ENCODE peak calls at places on chromosomes 7 and 10, in seven cellular contexts. Y, W, L, D, N, M and A are unnamed samples.

GRCh38 chr10:47146571-47146970 is 153.4 kb upstream of the GDF10 start:
- DNase-seq in Y (no peak), M (no peak), W (no peak), N (peak), L (no peak), D (no peak), A (no peak)

GRCh38 chr10:43204394-43204942 is 62.4 kb downstream of the RASGEF1A start:
- DNase-seq in D (no peak), M (peak), Y (peak), L (no peak), N (no peak), W (peak), A (peak)

GRCh38 chr7:137592232-137592896 is 248.8 kb upstream of the PTN start:
- DNase-seq in M (peak), W (peak), Y (peak), L (peak), D (peak), N (peak), A (peak)

GRCh38 chr7:157612664-157613561 is 276.1 kb downstream of the DNAJB6 start:
- DNase-seq in D (peak), W (peak), Y (peak), N (no peak), L (no peak), M (no peak), A (no peak)

GRCh38 chr7:343227-343822 is 53.4 kb downstream of the FOXL3 start:
- DNase-seq in W (no peak), M (no peak), Y (no peak), L (no peak), D (no peak), N (no peak), A (no peak)

GRCh38 chr10:107546239-107546638 is 381.7 kb upstream of the SORCS1 start:
- DNase-seq in D (no peak), W (no peak), N (no peak), L (peak), Y (no peak), M (no peak), A (no peak)

GRCh38 chr7:131076032-131076431 is 251.6 kb upstream of the MKLN1 start:
- DNase-seq in N (no peak), M (no peak), D (no peak), L (peak), W (no peak), Y (no peak), A (no peak)

GRCh38 chr7:75687246-75688088 is 51.3 kb downstream of the HIP1 start:
- DNase-seq in N (no peak), L (no peak), Y (no peak), M (no peak), W (no peak), D (no peak), A (no peak)

GRCh38 chr10:126058507-126058906 is 162.1 kb downstream of the FANK1 start:
- DNase-seq in W (no peak), N (no peak), D (no peak), L (no peak), Y (no peak), M (no peak), A (no peak)

GRCh38 chr7:34844401-34844800 is 186.4 kb downstream of the NPSR1 start:
- DNase-seq in D (no peak), L (no peak), N (no peak), W (no peak), M (no peak), Y (no peak), A (no peak)

GRCh38 chr7:41691286-41691966 is 11.5 kb downstream of the INHBA start:
- DNase-seq in L (peak), Y (no peak), M (no peak), N (no peak), D (no peak), W (no peak), A (peak)

GRCh38 chr10:71638577-71639411 is 80.8 kb downstream of the C10orf105 start:
- DNase-seq in N (no peak), W (peak), Y (no peak), L (no peak), M (no peak), D (peak), A (peak)

GRCh38 chr10:43046288-43046991 is 30.4 kb upstream of the RET start:
- DNase-seq in D (peak), W (peak), M (peak), L (no peak), N (no peak), Y (no peak), A (peak)

GRCh38 chr10:4214912-4215311 is 429.9 kb upstream of the KLF6 start:
- DNase-seq in L (no peak), N (no peak), Y (no peak), W (no peak), D (no peak), M (no peak), A (no peak)

GRCh38 chr7:24797270-24797669 is 40.0 kb upstream of the GSDME start:
- DNase-seq in W (no peak), L (no peak), N (no peak), Y (no peak), M (no peak), D (no peak), A (no peak)

GRCh38 chr10:91493313-91493712 is 83.2 kb downstream of the HECTD2 start:
- DNase-seq in D (no peak), Y (no peak), N (no peak), W (no peak), L (peak), M (no peak), A (no peak)
- TF ChIP-seq CTCF in D (peak), Y (peak), N (no peak), W (peak), L (peak), M (peak), A (peak)

GRCh38 chr7:123687727-123688126 is 32.1 kb downstream of the LMOD2 start:
- DNase-seq in Y (no peak), W (no peak), D (no peak), L (no peak), M (no peak), N (no peak), A (no peak)

GRCh38 chr7:123682690-123683089 is 27.0 kb downstream of the LMOD2 start:
- DNase-seq in M (no peak), W (no peak), Y (no peak), D (no peak), N (no peak), L (peak), A (no peak)

GRCh38 chr7:123690550-123690949 is 34.9 kb downstream of the LMOD2 start:
- DNase-seq in W (no peak), Y (no peak), L (no peak), N (no peak), D (no peak), M (no peak), A (no peak)

GRCh38 chr7:123689250-123689649 is 33.6 kb downstream of the LMOD2 start:
- DNase-seq in W (no peak), Y (no peak), L (no peak), D (no peak), M (no peak), N (no peak), A (no peak)

GRCh38 chr7:123687161-123687560 is 31.5 kb downstream of the LMOD2 start:
- DNase-seq in L (no peak), Y (no peak), D (no peak), N (no peak), M (no peak), W (no peak), A (no peak)
- TF ChIP-seq POLR2A in L (no peak), Y (no peak), D (no peak), N (no peak), M (no peak), W (no peak), A (no peak)

DNA sequence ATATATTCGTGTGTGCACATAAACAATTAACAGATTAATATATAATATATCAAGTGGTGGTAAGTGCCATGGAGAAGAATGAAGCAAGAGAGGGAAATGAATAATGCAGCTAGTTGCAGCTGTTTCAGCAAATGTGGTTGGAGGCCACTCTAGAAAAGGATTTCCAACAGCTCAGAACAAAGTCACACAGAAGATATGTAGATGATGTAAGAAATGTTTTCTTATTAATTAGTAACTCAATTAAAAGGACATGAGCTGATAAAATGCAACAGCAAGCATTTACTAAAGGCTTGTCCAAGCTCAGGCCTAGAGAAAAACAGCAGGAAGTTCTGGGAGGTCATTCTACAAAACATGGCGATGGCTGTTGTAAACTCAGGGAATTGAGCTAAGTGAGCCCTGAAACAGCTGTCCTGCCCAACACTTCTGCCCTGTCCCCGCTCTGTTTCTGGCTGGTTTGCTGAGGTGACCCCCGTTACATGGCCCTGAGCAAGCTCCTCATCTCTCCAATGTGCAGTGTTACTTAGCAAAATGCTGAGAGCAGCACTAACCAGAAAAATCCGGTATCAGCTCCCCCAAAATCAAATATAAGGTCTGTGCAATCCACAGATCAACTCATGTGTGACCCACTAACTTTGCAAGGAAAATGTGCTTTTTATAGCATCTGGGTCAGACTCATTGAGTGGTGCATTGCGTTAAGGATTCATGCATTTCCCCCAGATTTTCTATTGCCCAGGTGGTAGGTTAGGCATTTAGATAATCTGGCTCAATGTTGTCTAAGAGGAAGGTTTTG is 23.5 kb upstream of the C10orf67 start:
- DNase-seq in L (no peak), N (no peak), Y (no peak), D (no peak), W (no peak), M (no peak), A (no peak)
- H3K4me3 ChIP-seq in L (no peak), N (no peak), Y (no peak), D (no peak), W (no peak), M (no peak), A (no peak)

DNA sequence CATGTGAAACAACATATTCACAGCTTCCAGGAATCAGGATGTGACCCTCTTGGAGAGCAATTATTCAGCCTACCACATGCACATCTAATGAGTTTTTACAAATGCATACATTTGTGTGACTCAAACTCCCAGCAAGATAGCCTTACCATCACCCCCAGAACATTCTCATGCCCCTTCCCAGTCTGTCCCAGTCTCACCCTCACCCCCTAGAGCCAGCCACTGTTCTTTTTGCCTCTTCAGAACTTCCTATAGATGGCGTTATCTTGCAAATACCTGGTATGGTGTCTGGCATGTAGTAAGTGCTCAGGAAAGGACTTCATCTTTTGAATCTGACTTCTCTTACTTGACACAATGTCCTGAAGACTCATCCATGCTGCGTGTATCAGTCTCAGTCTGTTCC is 23.9 kb upstream of the AOC1 start:
- DNase-seq in M (no peak), Y (no peak), D (no peak), N (no peak), L (no peak), W (no peak), A (no peak)
- TF ChIP-seq CTCF in M (no peak), Y (no peak), D (no peak), N (no peak), L (no peak), W (no peak), A (no peak)

DNA sequence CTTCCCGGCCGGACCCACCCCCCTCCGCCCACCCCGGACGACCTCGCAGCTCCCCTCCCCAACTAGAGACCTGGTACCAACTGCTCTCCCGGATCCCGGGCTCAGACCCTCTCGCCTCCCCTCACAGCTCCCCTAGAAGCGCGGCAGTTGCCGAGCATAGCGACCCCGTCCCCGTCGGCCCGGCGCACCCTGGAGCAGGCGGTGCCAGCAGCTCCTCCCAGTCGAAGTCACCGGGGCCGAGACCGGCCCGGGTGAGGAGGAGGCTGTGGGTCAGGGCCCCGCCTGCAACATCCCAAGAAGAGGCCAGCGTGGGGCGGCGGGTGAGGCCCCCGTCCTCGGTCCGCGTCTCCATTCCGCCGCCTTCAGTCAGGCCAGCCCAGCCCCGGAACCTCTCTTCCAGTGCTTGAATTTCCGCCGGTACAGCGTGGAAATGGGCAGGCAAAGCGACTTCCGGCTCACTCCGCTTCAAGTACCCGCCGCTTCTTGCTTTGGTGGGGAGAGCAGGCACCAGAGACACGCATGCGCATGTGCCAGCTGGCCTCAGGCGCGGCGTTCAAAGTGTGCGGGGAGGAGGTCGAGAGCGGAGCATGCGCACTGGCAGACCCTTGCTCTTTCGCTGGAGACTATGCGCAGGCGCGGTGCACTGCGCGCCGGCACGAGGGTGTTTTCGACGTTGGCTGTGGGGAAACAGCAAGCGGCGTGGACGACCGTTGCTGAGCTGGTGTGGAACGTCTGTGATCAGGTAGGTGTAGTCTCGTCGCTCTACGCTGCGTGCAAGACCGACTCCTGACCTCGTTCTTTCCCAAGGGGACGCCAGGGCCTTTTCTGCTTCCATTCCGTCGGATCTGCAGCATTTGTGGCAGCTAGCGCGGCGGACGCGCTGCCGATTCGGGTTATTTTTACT is at the start of gene C10orf88:
- DNase-seq in M (peak), L (peak), Y (peak), D (peak), W (peak), N (peak), A (peak)
- TF ChIP-seq POLR2A in M (no peak), L (no peak), Y (peak), D (peak), W (peak), N (no peak), A (peak)

GRCh38 chr10:67767245-67767644 is 70.7 kb downstream of the DNAJC12 start:
- DNase-seq in Y (no peak), M (no peak), N (no peak), W (no peak), D (no peak), L (no peak), A (no peak)

GRCh38 chr10:67760272-67760671 is 64.3 kb upstream of the CTNNA3 start:
- DNase-seq in N (no peak), M (no peak), L (no peak), Y (no peak), D (no peak), W (no peak), A (no peak)

GRCh38 chr10:67764012-67764822 is 68.2 kb upstream of the CTNNA3 start:
- DNase-seq in W (peak), L (peak), Y (peak), N (peak), D (peak), M (peak), A (peak)

GRCh38 chr10:67763499-67764011 is 67.6 kb upstream of the CTNNA3 start:
- DNase-seq in L (peak), W (peak), D (peak), N (peak), Y (peak), M (peak), A (peak)
- H3K4me3 ChIP-seq in L (peak), W (peak), D (peak), N (peak), Y (peak), M (peak), A (peak)

DNA sequence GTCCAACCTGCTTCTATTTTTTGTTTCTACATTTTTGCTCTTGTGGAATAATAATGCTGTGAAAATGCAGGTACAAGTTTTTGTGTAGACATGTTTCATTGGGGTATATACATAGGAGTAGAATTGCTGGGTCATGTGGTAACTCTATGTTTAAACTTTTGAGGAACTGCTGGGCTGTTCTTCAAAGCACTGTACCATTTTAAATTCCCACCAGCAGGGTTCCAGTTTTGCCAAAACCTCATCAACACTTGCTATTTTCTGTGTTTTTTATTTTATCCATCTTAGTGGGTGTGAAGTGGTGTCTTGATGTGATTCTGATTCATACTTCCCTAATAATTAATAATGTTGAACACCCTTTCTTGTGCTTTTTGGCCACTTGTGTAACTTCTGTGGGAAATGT is 138.6 kb downstream of the RGS10 start:
- DNase-seq in L (no peak), Y (no peak), W (no peak), N (no peak), D (no peak), M (no peak), A (no peak)
- TF ChIP-seq CTCF in L (peak), Y (no peak), W (no peak), N (no peak), D (no peak), M (no peak), A (no peak)

DNA sequence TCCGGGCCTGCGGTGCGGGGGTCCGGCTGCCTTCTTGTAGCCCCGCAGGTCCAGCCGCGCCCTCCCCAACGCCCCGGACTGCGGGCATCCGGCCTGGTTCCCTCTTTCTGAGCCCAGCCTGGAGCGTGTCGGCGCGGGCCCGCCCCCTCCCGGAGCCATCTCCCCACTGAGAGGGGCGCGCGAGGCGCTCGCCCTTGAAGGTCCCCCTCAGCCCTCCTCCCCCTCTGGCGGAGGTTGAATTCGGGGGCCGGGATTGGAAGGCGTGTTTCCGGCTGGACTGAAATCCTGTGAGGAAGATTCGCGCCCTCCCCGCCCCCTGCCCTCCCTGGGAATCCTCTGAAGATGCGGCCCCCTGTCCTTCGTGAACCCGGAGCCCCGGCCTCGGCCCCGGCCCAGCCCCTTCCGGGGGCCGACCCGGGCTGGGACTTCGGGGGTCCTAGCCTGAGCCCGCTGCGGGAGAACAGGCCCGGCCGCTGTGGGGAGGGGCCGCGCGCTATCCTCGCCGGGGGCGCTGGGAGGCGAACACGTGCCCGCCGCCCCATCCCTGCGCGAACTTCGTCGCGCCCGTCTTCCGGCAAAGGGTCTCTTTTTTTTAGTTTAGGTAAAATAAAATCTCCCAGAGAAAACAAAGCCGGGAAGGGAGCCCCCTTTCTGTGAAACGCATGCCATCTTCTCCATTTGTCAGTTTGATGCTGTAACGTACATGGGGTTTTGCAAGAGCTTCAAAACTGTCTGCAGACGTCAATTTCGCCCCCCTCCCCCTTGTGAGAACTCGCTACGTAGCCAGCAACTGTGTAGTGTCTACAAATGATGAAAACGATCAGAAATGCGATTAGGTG is 636 bp downstream of the PDCD4 start:
- DNase-seq in D (peak), N (peak), Y (peak), L (peak), W (peak), M (peak), A (peak)
- TF ChIP-seq POLR2A in D (no peak), N (no peak), Y (no peak), L (peak), W (no peak), M (no peak), A (peak)